ENCODE peak calls at places on chromosomes 4 and X, in ten cellular contexts. S, B, F, J, G, M, Z, I, R and E are unnamed samples.

GRCh38 chr4:80134936-80135701 is 62.1 kb upstream of the ANTXR2 start:
- DNase-seq in B (no peak), M (no peak), J (no peak), F (no peak), G (no peak), I (no peak), Z (no peak), S (no peak), R (no peak), E (no peak)

GRCh38 chrX:69024931-69025330 is 140.3 kb downstream of the PJA1 start:
- DNase-seq in G (peak), Z (peak), S (peak), I (no peak), B (no peak), M (peak), R (no peak), J (peak), F (peak), E (no peak)

GRCh38 chr4:127783026-127783769 is 1.1 kb downstream of the HSPA4L start:
- DNase-seq in G (peak), F (peak), B (no peak), J (peak), I (peak), S (peak), R (no peak), Z (peak), M (peak), E (peak)

GRCh38 chrX:57453901-57454300 is 137.9 kb upstream of the ZXDB start:
- DNase-seq in S (no peak), Z (no peak), J (no peak), B (peak), R (peak), M (no peak), F (peak), G (no peak), I (no peak), E (no peak)

GRCh38 chrX:108165349-108166111 is 74.0 kb downstream of the ATG4A start:
- DNase-seq in F (peak), I (no peak), G (peak), R (no peak), S (no peak), J (no peak), Z (peak), B (no peak), M (no peak), E (no peak)

GRCh38 chrX:71618303-71618721 is at the start of gene CXCR3:
- DNase-seq in I (no peak), J (no peak), R (no peak), M (no peak), Z (no peak), F (no peak), G (no peak), B (peak), S (peak), E (no peak)

GRCh38 chr4:52057196-52057595 is 6.1 kb downstream of the SPATA18 start:
- DNase-seq in B (no peak), Z (no peak), G (no peak), M (no peak), R (no peak), J (no peak), S (no peak), I (no peak), F (peak), E (no peak)

GRCh38 chrX:1248381-1249061 is 20.1 kb upstream of the CSF2RA start:
- DNase-seq in F (no peak), R (no peak), J (no peak), Z (no peak), M (no peak), S (no peak), I (no peak), B (no peak), G (no peak), E (no peak)

GRCh38 chrX:139691843-139692505 is 16.0 kb downstream of the MCF2 start:
- DNase-seq in G (no peak), I (no peak), M (no peak), Z (no peak), F (no peak), S (no peak), R (no peak), B (no peak), J (no peak), E (no peak)

GRCh38 chr4:53587123-53587522 is 4.2 kb downstream of the LNX1 start:
- DNase-seq in M (no peak), I (no peak), F (no peak), S (no peak), J (no peak), G (no peak), Z (no peak), B (no peak), R (no peak), E (no peak)

DNA sequence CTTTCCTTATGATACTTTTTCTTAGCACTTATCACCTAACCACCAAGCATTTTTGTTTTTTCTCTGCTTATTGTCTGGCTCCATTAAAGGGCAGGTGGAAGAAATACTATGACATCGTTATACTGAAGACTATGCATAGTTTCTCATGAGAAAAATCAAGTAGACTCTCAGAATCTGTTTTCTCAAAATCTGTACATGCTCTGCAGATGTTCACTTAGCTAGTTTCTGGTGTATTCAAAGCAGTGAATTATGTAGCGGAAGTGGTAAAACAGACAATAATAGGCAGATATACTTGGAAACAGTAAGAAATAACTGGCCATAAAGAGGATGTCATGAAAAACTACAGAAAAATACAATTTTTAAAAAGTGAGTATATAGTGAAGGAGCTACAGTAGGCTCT is 146.0 kb downstream of the STIM2 start:
- DNase-seq in J (no peak), G (no peak), M (no peak), S (no peak), Z (no peak), F (no peak), I (no peak), B (peak), R (no peak), E (no peak)
- H3K4me3 ChIP-seq in J (no peak), G (no peak), M (no peak), S (no peak), Z (no peak), F (no peak), I (no peak), B (peak), R (no peak), E (no peak)

GRCh38 chr4:143344774-143345173 is 8.1 kb downstream of the GAB1 start:
- DNase-seq in G (no peak), F (no peak), J (no peak), B (no peak), S (no peak), R (no peak), M (no peak), I (no peak), Z (no peak), E (no peak)
- H3K4me3 ChIP-seq in G (no peak), F (no peak), J (no peak), B (no peak), S (no peak), R (no peak), M (no peak), I (peak), Z (no peak), E (peak)

GRCh38 chrX:152898442-152898841 is 575 bp downstream of the ZNF185 start:
- DNase-seq in S (no peak), M (no peak), R (no peak), J (no peak), B (no peak), F (no peak), Z (no peak), I (peak), G (no peak), E (no peak)
- H3K4me3 ChIP-seq in S (no peak), M (peak), R (no peak), J (no peak), B (no peak), F (no peak), Z (peak), I (no peak), G (peak), E (peak)

GRCh38 chr4:179596621-179597020 is 2154.4 kb upstream of the AGA start:
- DNase-seq in G (no peak), F (no peak), J (no peak), S (no peak), I (no peak), Z (no peak), B (no peak), R (no peak), M (no peak), E (no peak)
- H3K4me3 ChIP-seq in G (no peak), F (no peak), J (no peak), S (no peak), I (no peak), Z (no peak), B (no peak), R (no peak), M (no peak), E (no peak)

GRCh38 chrX:30589146-30589888 is 11.8 kb upstream of the TASL start:
- DNase-seq in G (no peak), Z (no peak), S (no peak), F (no peak), M (no peak), B (no peak), R (no peak), I (no peak), J (no peak), E (no peak)
- H3K4me3 ChIP-seq in G (no peak), Z (no peak), S (no peak), F (no peak), M (no peak), B (no peak), R (no peak), I (no peak), J (no peak), E (no peak)